ENCODE peak calls at places on chromosomes 12 and 14, in eight cellular contexts. W, K, F, R, B, S, Y and X are unnamed samples.

GRCh38 chr12:127565241-127565640 is 701.7 kb upstream of the TMEM132C start:
- DNase-seq in R (no peak), B (no peak), S (no peak), W (no peak), Y (no peak), F (no peak), K (no peak), X (no peak)

GRCh38 chr14:77043177-77043983 is 14.9 kb upstream of the IRF2BPL start:
- DNase-seq in Y (no peak), R (no peak), S (peak; percentile 97), K (peak; percentile 90), B (peak; percentile 85), W (peak; percentile 71), F (peak; percentile 98), X (no peak)

GRCh38 chr12:65965358-65965757 is 141.1 kb downstream of the HMGA2 start:
- DNase-seq in R (peak; percentile 18), F (peak; percentile 51), K (peak; percentile 80), S (no peak), Y (no peak), W (no peak), B (no peak), X (no peak)

GRCh38 chr14:91890291-91890749 is 23.0 kb upstream of the TC2N start:
- DNase-seq in Y (no peak), R (no peak), B (peak; percentile 35), K (no peak), S (no peak), W (no peak), F (peak; percentile 46), X (no peak)

GRCh38 chr12:57237952-57238853 is 8.7 kb downstream of the SHMT2 start:
- DNase-seq in S (no peak), R (peak; percentile 74), B (peak; percentile 58), Y (no peak), W (no peak), F (no peak), K (no peak), X (peak; percentile 41)

GRCh38 chr12:89909753-89910152 is 201.1 kb upstream of the ATP2B1 start:
- DNase-seq in R (no peak), B (no peak), K (no peak), W (no peak), F (no peak), Y (no peak), S (no peak), X (no peak)

GRCh38 chr12:28536088-28536487 is 345.8 kb downstream of the CCDC91 start:
- DNase-seq in W (no peak), S (peak; percentile 88), K (peak; percentile 73), R (no peak), F (peak; percentile 87), B (no peak), Y (no peak), X (no peak)

GRCh38 chr14:22689186-22689585 is 45.0 kb upstream of the OR6J1 start:
- DNase-seq in B (peak; percentile 40), W (no peak), R (no peak), Y (no peak), F (peak; percentile 98), K (peak; percentile 62), S (peak; percentile 96), X (no peak)

GRCh38 chr12:74401966-74402365 is 135.7 kb upstream of the ATXN7L3B start:
- DNase-seq in W (no peak), R (no peak), S (no peak), K (no peak), B (no peak), F (no peak), Y (no peak), X (no peak)

GRCh38 chr14:58151701-58152568 is at the start of gene ARMH4:
- DNase-seq in F (peak; percentile 66), S (peak; percentile 74), Y (peak; percentile 33), W (peak; percentile 70), K (peak; percentile 46), R (peak; percentile 95), B (peak; percentile 73), X (peak; percentile 60)

GRCh38 chr12:61397668-61398067 is 862.5 kb upstream of the USP15 start:
- DNase-seq in S (no peak), R (no peak), W (no peak), F (no peak), B (no peak), Y (no peak), K (no peak), X (no peak)

GRCh38 chr12:120474092-120474960 is 4.8 kb upstream of the SRSF9 start:
- DNase-seq in W (no peak), R (peak; percentile 42), K (no peak), B (no peak), F (peak; percentile 46), S (peak; percentile 65), Y (no peak), X (no peak)

GRCh38 chr12:111995782-111996480 is 17.0 kb downstream of the TMEM116 start:
- DNase-seq in W (no peak), F (no peak), R (no peak), B (no peak), Y (no peak), S (no peak), K (no peak), X (no peak)

GRCh38 chr12:32399373-32400113 is at the start of gene FGD4:
- DNase-seq in F (peak; percentile 58), R (peak; percentile 92), Y (peak; percentile 12), W (peak; percentile 51), S (peak; percentile 85), B (peak; percentile 73), K (no peak), X (peak; percentile 63)

GRCh38 chr12:84355561-84355960 is 557.0 kb downstream of the SLC6A15 start:
- DNase-seq in R (no peak), S (no peak), B (no peak), K (no peak), Y (no peak), W (no peak), F (no peak), X (no peak)

DNA sequence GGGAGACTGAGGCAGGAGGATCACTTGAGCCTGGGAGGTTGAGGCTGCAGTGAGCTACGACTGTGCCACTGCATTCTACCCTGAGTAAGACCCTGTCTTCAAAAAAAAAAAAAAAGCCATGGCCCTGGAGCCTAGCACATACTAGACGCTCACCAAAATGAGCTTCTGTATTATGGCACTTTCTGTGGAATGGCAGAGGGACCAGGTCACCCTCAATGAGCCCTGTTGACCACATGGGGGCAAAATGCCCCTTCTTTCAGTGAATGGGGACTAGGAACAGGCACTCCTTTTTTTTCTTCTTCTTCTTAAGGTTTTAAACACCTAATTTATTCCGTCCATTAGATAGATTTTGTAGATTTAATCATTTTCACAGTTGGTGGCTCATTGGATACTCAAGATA is 50.5 kb downstream of the FAM222A start:
- DNase-seq in R (peak; percentile 48), K (no peak), Y (no peak), B (no peak), F (no peak), W (no peak), S (no peak), X (no peak)
- TF ChIP-seq CTCF in R (peak; percentile 51), K (no peak), Y (no peak), B (no peak), F (no peak), W (no peak), S (no peak), X (no peak)

GRCh38 chr12:52037248-52037861 is 13.9 kb upstream of the NR4A1 start:
- DNase-seq in Y (no peak), F (peak; percentile 83), S (peak; percentile 60), B (peak; percentile 49), K (no peak), R (peak; percentile 79), W (no peak), X (peak; percentile 54)
- TF ChIP-seq CTCF in Y (no peak), F (peak; percentile 17), S (no peak), B (no peak), K (peak; percentile 16), R (no peak), W (no peak), X (no peak)

GRCh38 chr12:95335948-95336347 is 118.3 kb downstream of the VEZT start:
- DNase-seq in S (no peak), Y (no peak), K (no peak), W (no peak), F (no peak), B (no peak), R (no peak), X (no peak)

GRCh38 chr12:95339086-95339788 is 121.6 kb downstream of the VEZT start:
- DNase-seq in B (no peak), K (no peak), Y (no peak), R (no peak), F (no peak), W (no peak), S (no peak), X (no peak)

GRCh38 chr12:95337176-95337575 is 119.6 kb downstream of the VEZT start:
- DNase-seq in S (peak; percentile 11), F (peak; percentile 71), Y (no peak), K (peak; percentile 47), R (no peak), B (no peak), W (no peak), X (no peak)

GRCh38 chr12:95342008-95342407 is 124.4 kb downstream of the VEZT start:
- DNase-seq in S (no peak), B (no peak), Y (no peak), F (no peak), R (no peak), K (no peak), W (no peak), X (no peak)

DNA sequence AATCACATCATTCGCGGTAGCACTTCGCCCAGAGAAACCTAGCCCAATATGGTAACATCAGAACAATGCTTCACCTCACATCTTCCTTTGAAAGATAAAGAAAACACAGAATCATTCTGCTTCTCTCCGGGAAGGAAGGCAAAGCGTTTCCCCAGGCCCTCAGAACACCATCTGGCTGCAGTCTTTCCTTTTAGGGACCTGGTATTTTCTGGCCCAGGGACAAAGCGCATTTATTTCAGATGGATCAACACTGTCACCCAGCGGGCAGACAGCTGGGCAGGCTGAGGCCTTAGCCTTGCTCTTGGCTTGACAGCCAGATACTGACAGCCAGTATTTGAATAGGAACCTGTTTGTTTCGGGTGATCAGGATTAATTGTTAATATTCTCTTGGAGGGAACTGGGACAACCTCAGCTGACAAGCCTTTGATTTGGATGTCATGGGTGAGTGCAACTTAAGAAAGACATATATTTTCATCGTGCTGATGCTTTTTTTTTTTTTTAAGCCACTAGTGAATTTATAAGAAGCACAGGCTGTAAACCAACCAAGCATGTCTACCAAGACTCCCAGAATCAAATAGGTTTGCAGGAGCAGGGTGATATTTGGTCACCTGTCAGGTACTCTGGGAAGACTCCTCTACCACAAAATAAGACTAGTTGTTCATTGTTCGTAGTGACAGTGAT is 118.9 kb downstream of the VEZT start:
- DNase-seq in W (peak; percentile 70), S (peak; percentile 91), R (peak; percentile 94), Y (no peak), B (no peak), K (peak; percentile 66), F (peak; percentile 90), X (no peak)
- TF ChIP-seq CTCF in W (peak; percentile 58), S (peak; percentile 99), R (peak; percentile 98), Y (no peak), B (no peak), K (peak; percentile 99), F (peak; percentile 89), X (no peak)

DNA sequence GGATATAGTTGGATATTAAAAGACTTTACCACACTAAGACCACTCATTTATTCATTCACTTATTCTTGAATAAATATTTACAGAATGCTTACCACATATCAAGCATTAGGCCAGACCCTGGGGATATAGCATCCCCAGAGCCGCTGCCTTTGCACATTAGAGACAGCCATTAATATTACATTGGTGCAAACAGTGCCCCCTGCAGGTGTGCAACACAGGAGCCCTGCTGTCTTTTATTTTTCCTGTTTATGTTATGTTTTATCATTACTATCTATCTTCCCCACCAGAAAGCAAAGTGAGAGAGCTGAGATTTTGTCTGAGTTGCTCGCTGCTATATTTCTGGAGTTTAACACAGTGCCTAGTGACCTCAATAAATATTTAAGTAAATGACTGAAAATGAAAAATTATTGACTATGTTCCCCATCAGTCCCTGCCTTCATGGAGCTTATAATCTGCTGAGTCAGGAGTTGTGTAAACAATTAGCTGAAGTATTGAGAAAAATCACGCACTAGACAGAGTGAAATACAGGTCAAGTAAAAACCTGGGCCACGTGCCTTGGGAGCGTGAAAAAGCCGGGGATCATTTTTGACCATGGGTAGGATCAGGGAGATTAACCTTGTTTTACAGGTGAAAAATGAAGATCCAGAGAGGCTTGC is 301.6 kb downstream of the PCNX1 start:
- DNase-seq in R (no peak), B (peak; percentile 9), F (no peak), W (no peak), Y (no peak), S (no peak), K (no peak), X (no peak)
- TF ChIP-seq CTCF in R (peak; percentile 64), B (no peak), F (no peak), W (no peak), Y (no peak), S (peak; percentile 1), K (no peak), X (no peak)